ENCODE peak calls at places on chromosome 12, in seven cellular contexts. H is progenitor cell of endocrine pancreas; T is fibroblast of mammary gland; A is activated naive CD4-positive, alpha-beta T cell; F is NAMALWA; E is iris pigment epithelial cell; D is stimulated activated CD4-positive, alpha-beta T cell treated with anti-CD3 and anti-CD28 coated beads, Interleukin-4, amount 100 ng/mL, for 4 hours. G is an unnamed sample.

GRCh38 chr12:30578426-30578825 is 117.2 kb downstream of the IPO8 start:
- DNase-seq in H (no peak), T (no peak), A (no peak), F (no peak), E (no peak), D (no peak), G (no peak)

GRCh38 chr12:6724409-6724797 is 557 bp downstream of the COPS7A start:
- DNase-seq in H (peak; percentile 23), T (peak; percentile 26), A (no peak), F (peak; percentile 74), E (no peak), D (peak; percentile 10), G (no peak)

GRCh38 chr12:8548192-8548591 is 7.5 kb upstream of the CLEC4E start:
- DNase-seq in H (no peak), T (no peak), A (no peak), F (no peak), E (no peak), D (no peak), G (no peak)

GRCh38 chr12:13573698-13574321 is 377.3 kb downstream of the EMP1 start:
- DNase-seq in H (no peak), T (peak; percentile 92), A (no peak), F (no peak), E (peak; percentile 78), D (no peak), G (no peak)

GRCh38 chr12:122064780-122065588 is 13.6 kb upstream of the MLXIP start:
- DNase-seq in H (no peak), T (peak; percentile 94), A (no peak), F (no peak), E (peak; percentile 96), D (no peak), G (peak; percentile 49)

GRCh38 chr12:1781770-1782169 is 38.6 kb upstream of the LRTM2 start:
- DNase-seq in H (no peak), T (no peak), A (no peak), F (no peak), E (peak; percentile 90), D (no peak), G (no peak)

GRCh38 chr12:109766251-109766778 is 52.7 kb downstream of the FAM222A start:
- DNase-seq in H (no peak), T (no peak), A (no peak), F (no peak), E (no peak), D (no peak), G (no peak)

GRCh38 chr12:21324551-21324950 is 10.2 kb downstream of the SLCO1A2 start:
- DNase-seq in H (no peak), T (no peak), A (no peak), F (no peak), E (no peak), D (no peak), G (no peak)

GRCh38 chr12:1644523-1645438 is 15.8 kb downstream of the WNT5B start:
- DNase-seq in H (no peak), T (peak; percentile 81), A (no peak), F (no peak), E (peak; percentile 84), D (no peak), G (peak; percentile 88)

GRCh38 chr12:105041186-105041585 is 43.1 kb downstream of the ALDH1L2 start:
- DNase-seq in H (no peak), T (no peak), A (no peak), F (no peak), E (peak; percentile 15), D (no peak), G (no peak)

GRCh38 chr12:69644516-69644915 is 33.8 kb upstream of the LRRC10 start:
- DNase-seq in H (no peak), T (no peak), A (no peak), F (no peak), E (no peak), D (no peak), G (no peak)

GRCh38 chr12:124010687-124011086 is 37.7 kb downstream of the ZNF664 start:
- DNase-seq in H (no peak), T (no peak), A (no peak), F (no peak), E (no peak), D (no peak), G (no peak)

GRCh38 chr12:56687225-56688128 is 607 bp downstream of the PTGES3 start:
- DNase-seq in H (peak; percentile 41), T (peak; percentile 24), A (peak; percentile 19), F (peak; percentile 65), E (peak; percentile 34), D (peak; percentile 48), G (peak; percentile 49)

GRCh38 chr12:56565510-56566101 is 44.0 kb downstream of the RBMS2 start:
- DNase-seq in H (no peak), T (peak; percentile 74), A (no peak), F (peak; percentile 73), E (peak; percentile 72), D (no peak), G (peak; percentile 82)

GRCh38 chr12:112898380-112898779 is 8.4 kb upstream of the OAS1 start:
- DNase-seq in H (no peak), T (no peak), A (no peak), F (no peak), E (no peak), D (no peak), G (no peak)

GRCh38 chr12:100185361-100185894 is 15.2 kb upstream of the ACTR6 start:
- DNase-seq in H (no peak), T (no peak), A (no peak), F (no peak), E (no peak), D (no peak), G (no peak)

GRCh38 chr12:50088577-50089335 is 3.6 kb downstream of the SMARCD1 start:
- DNase-seq in H (no peak), T (peak; percentile 59), A (no peak), F (peak; percentile 81), E (peak; percentile 36), D (no peak), G (no peak)

GRCh38 chr12:78878866-78879265 is 14.3 kb downstream of the SYT1 start:
- DNase-seq in H (no peak), T (no peak), A (no peak), F (no peak), E (no peak), D (no peak), G (no peak)

GRCh38 chr12:54132979-54133378 is 55.8 kb downstream of the SMUG1 start:
- DNase-seq in H (no peak), T (no peak), A (no peak), F (no peak), E (no peak), D (no peak), G (no peak)

GRCh38 chr12:124498178-124498869 is 69.1 kb downstream of the NCOR2 start:
- DNase-seq in H (no peak), T (peak; percentile 78), A (no peak), F (no peak), E (peak; percentile 39), D (no peak), G (no peak)

GRCh38 chr12:21666722-21667121 is 9.1 kb upstream of the LDHB start:
- DNase-seq in H (no peak), T (no peak), A (no peak), F (no peak), E (no peak), D (no peak), G (no peak)

GRCh38 chr12:69265205-69265604 is 25.8 kb downstream of the CPSF6 start:
- DNase-seq in H (no peak), T (no peak), A (no peak), F (no peak), E (no peak), D (no peak), G (no peak)

GRCh38 chr12:32201996-32202395 is 95.3 kb downstream of the BICD1 start:
- DNase-seq in H (no peak), T (no peak), A (no peak), F (no peak), E (no peak), D (no peak), G (peak; percentile 18)

GRCh38 chr12:22250762-22251161 is 83.7 kb downstream of the ST8SIA1 start:
- DNase-seq in H (no peak), T (no peak), A (no peak), F (no peak), E (no peak), D (no peak), G (no peak)

GRCh38 chr12:81128930-81129554 is 51.2 kb downstream of the ACSS3 start:
- DNase-seq in H (no peak), T (peak; percentile 60), A (no peak), F (peak; percentile 70), E (peak; percentile 54), D (no peak), G (no peak)

GRCh38 chr12:42638011-42638410 is 48.5 kb upstream of the PRICKLE1 start:
- DNase-seq in H (no peak), T (no peak), A (no peak), F (no peak), E (no peak), D (no peak), G (no peak)

GRCh38 chr12:31218203-31219025 is 107.5 kb downstream of the SINHCAF start:
- DNase-seq in H (no peak), T (no peak), A (no peak), F (no peak), E (no peak), D (no peak), G (no peak)

GRCh38 chr12:128813883-128814282 is 9.9 kb downstream of the SLC15A4 start:
- DNase-seq in H (no peak), T (peak; percentile 80), A (no peak), F (no peak), E (peak; percentile 45), D (no peak), G (no peak)

GRCh38 chr12:60231976-60232907 is 636.4 kb downstream of the SLC16A7 start:
- DNase-seq in H (no peak), T (no peak), A (no peak), F (no peak), E (no peak), D (no peak), G (no peak)

GRCh38 chr12:122421263-122421814 is 1.1 kb downstream of the CLIP1 start:
- DNase-seq in H (no peak), T (peak; percentile 52), A (no peak), F (peak; percentile 63), E (peak; percentile 68), D (no peak), G (peak; percentile 31)

GRCh38 chr12:130126023-130126432 is 36.2 kb upstream of the FZD10 start:
- DNase-seq in H (no peak), T (peak; percentile 35), A (no peak), F (no peak), E (no peak), D (no peak), G (peak; percentile 49)

GRCh38 chr12:25829192-25829591 is 129.3 kb upstream of the RASSF8 start:
- DNase-seq in H (no peak), T (peak; percentile 98), A (no peak), F (no peak), E (peak; percentile 98), D (no peak), G (no peak)

GRCh38 chr12:1424674-1425395 is 169.5 kb downstream of the FBXL14 start:
- DNase-seq in H (no peak), T (no peak), A (no peak), F (no peak), E (no peak), D (no peak), G (no peak)

GRCh38 chr12:133058203-133059125 is 21.2 kb downstream of the ZNF84 start:
- DNase-seq in H (no peak), T (peak; percentile 17), A (no peak), F (peak; percentile 41), E (no peak), D (no peak), G (no peak)

GRCh38 chr12:31756977-31757420 is 28.2 kb upstream of the AMN1 start:
- DNase-seq in H (no peak), T (peak; percentile 59), A (no peak), F (no peak), E (peak; percentile 73), D (no peak), G (no peak)

GRCh38 chr12:14362347-14362746 is 3.1 kb upstream of the ATF7IP start:
- DNase-seq in H (no peak), T (no peak), A (no peak), F (no peak), E (no peak), D (no peak), G (no peak)

GRCh38 chr12:99271071-99271470 is 376.5 kb upstream of the GARIN6 start:
- DNase-seq in H (no peak), T (no peak), A (no peak), F (no peak), E (peak; percentile 4), D (no peak), G (no peak)

GRCh38 chr12:46209914-46210834 is 58.7 kb downstream of the SLC38A1 start:
- DNase-seq in H (no peak), T (peak; percentile 49), A (peak; percentile 38), F (no peak), E (no peak), D (peak; percentile 65), G (peak; percentile 41)

G was measured in left ventricle myocardium inferior.